ENCODE peak calls at places on chromosome 1, in nine cellular contexts. One of them, this sample, is unnamed.
A peak's percentile ranks its signal among the peaks of the same experiment; 100 is the strongest.

GRCh38 chr1:226447932-226448670 is 40.2 kb upstream of the PARP1 start:
- DNase-seq in K562: no peak
- DNase-seq in H9: no peak
- DNase-seq in fibroblast of lung: peak; percentile 66
- DNase-seq in lower lobe of right lung: no peak
- DNase-seq in epithelial cell of esophagus: peak; percentile 34
- DNase-seq in progenitor cell of endocrine pancreas: no peak
- DNase-seq in AG04450: no peak
- DNase-seq in activated B cell treated with CpG ODN at 0.5 μM for 24 hours: no peak
- DNase-seq in this sample: no peak

GRCh38 chr1:209646558-209646957 is 5.7 kb downstream of the LAMB3 start:
- DNase-seq in K562: no peak
- DNase-seq in H9: peak; percentile 59
- DNase-seq in fibroblast of lung: peak; percentile 73
- DNase-seq in lower lobe of right lung: no peak
- DNase-seq in epithelial cell of esophagus: peak; percentile 51
- DNase-seq in progenitor cell of endocrine pancreas: no peak
- DNase-seq in AG04450: no peak
- DNase-seq in activated B cell treated with CpG ODN at 0.5 μM for 24 hours: no peak
- DNase-seq in this sample: no peak

GRCh38 chr1:238380167-238380566 is 489.4 kb upstream of the ZP4 start:
- DNase-seq in K562: no peak
- DNase-seq in H9: no peak
- DNase-seq in fibroblast of lung: no peak
- DNase-seq in lower lobe of right lung: no peak
- DNase-seq in epithelial cell of esophagus: no peak
- DNase-seq in progenitor cell of endocrine pancreas: no peak
- DNase-seq in AG04450: no peak
- DNase-seq in activated B cell treated with CpG ODN at 0.5 μM for 24 hours: no peak
- DNase-seq in this sample: no peak

GRCh38 chr1:10280442-10281350 is 70.3 kb downstream of the KIF1B start:
- DNase-seq in K562: no peak
- DNase-seq in H9: no peak
- DNase-seq in fibroblast of lung: peak; percentile 56
- DNase-seq in lower lobe of right lung: no peak
- DNase-seq in epithelial cell of esophagus: no peak
- DNase-seq in progenitor cell of endocrine pancreas: no peak
- DNase-seq in AG04450: peak; percentile 7
- DNase-seq in activated B cell treated with CpG ODN at 0.5 μM for 24 hours: no peak
- DNase-seq in this sample: no peak

GRCh38 chr1:161333166-161333565 is 19.0 kb downstream of the SDHC start:
- DNase-seq in K562: no peak
- DNase-seq in H9: no peak
- DNase-seq in fibroblast of lung: no peak
- DNase-seq in lower lobe of right lung: no peak
- DNase-seq in epithelial cell of esophagus: no peak
- DNase-seq in progenitor cell of endocrine pancreas: no peak
- DNase-seq in AG04450: no peak
- DNase-seq in activated B cell treated with CpG ODN at 0.5 μM for 24 hours: no peak
- DNase-seq in this sample: no peak

GRCh38 chr1:18112611-18113010 is 5.0 kb downstream of the IGSF21 start:
- DNase-seq in K562: no peak
- DNase-seq in H9: no peak
- DNase-seq in fibroblast of lung: no peak
- DNase-seq in lower lobe of right lung: no peak
- DNase-seq in epithelial cell of esophagus: no peak
- DNase-seq in progenitor cell of endocrine pancreas: no peak
- DNase-seq in AG04450: no peak
- DNase-seq in activated B cell treated with CpG ODN at 0.5 μM for 24 hours: no peak
- DNase-seq in this sample: no peak

GRCh38 chr1:19438552-19439196 is 46.7 kb downstream of the CAPZB start:
- DNase-seq in K562: no peak
- DNase-seq in H9: no peak
- DNase-seq in fibroblast of lung: no peak
- DNase-seq in lower lobe of right lung: no peak
- DNase-seq in epithelial cell of esophagus: no peak
- DNase-seq in progenitor cell of endocrine pancreas: no peak
- DNase-seq in AG04450: no peak
- DNase-seq in activated B cell treated with CpG ODN at 0.5 μM for 24 hours: no peak
- DNase-seq in this sample: no peak

GRCh38 chr1:114137497-114137896 is 16.2 kb downstream of the SYT6 start:
- DNase-seq in K562: no peak
- DNase-seq in H9: no peak
- DNase-seq in fibroblast of lung: no peak
- DNase-seq in lower lobe of right lung: no peak
- DNase-seq in epithelial cell of esophagus: no peak
- DNase-seq in progenitor cell of endocrine pancreas: no peak
- DNase-seq in AG04450: no peak
- DNase-seq in activated B cell treated with CpG ODN at 0.5 μM for 24 hours: no peak
- DNase-seq in this sample: peak; percentile 36

GRCh38 chr1:32335951-32336867 is at the start of gene MARCKSL1:
- DNase-seq in K562: peak; percentile 92
- DNase-seq in H9: peak; percentile 84
- DNase-seq in fibroblast of lung: peak; percentile 63
- DNase-seq in lower lobe of right lung: peak; percentile 89
- DNase-seq in epithelial cell of esophagus: peak; percentile 68
- DNase-seq in progenitor cell of endocrine pancreas: peak; percentile 88
- DNase-seq in AG04450: no peak
- DNase-seq in activated B cell treated with CpG ODN at 0.5 μM for 24 hours: peak; percentile 90
- DNase-seq in this sample: peak; percentile 91

GRCh38 chr1:156898151-156898550 is 4.6 kb downstream of the PEAR1 start:
- DNase-seq in K562: no peak
- DNase-seq in H9: no peak
- DNase-seq in fibroblast of lung: peak; percentile 79
- DNase-seq in lower lobe of right lung: peak; percentile 63
- DNase-seq in epithelial cell of esophagus: peak; percentile 63
- DNase-seq in progenitor cell of endocrine pancreas: no peak
- DNase-seq in AG04450: peak; percentile 24
- DNase-seq in activated B cell treated with CpG ODN at 0.5 μM for 24 hours: no peak
- DNase-seq in this sample: no peak

GRCh38 chr1:64864018-64864945 is 102.1 kb downstream of the JAK1 start:
- DNase-seq in K562: peak; percentile 85
- DNase-seq in H9: no peak
- DNase-seq in fibroblast of lung: no peak
- DNase-seq in lower lobe of right lung: peak; percentile 81
- DNase-seq in epithelial cell of esophagus: peak; percentile 83
- DNase-seq in progenitor cell of endocrine pancreas: no peak
- DNase-seq in AG04450: no peak
- DNase-seq in activated B cell treated with CpG ODN at 0.5 μM for 24 hours: peak; percentile 58
- DNase-seq in this sample: no peak

GRCh38 chr1:48202030-48202752 is 20.3 kb upstream of the SLC5A9 start:
- DNase-seq in K562: peak; percentile 62
- DNase-seq in H9: peak; percentile 69
- DNase-seq in fibroblast of lung: peak; percentile 97
- DNase-seq in lower lobe of right lung: peak; percentile 74
- DNase-seq in epithelial cell of esophagus: peak; percentile 65
- DNase-seq in progenitor cell of endocrine pancreas: peak; percentile 66
- DNase-seq in AG04450: peak; percentile 53
- DNase-seq in activated B cell treated with CpG ODN at 0.5 μM for 24 hours: no peak
- DNase-seq in this sample: peak; percentile 79

GRCh38 chr1:7320661-7321060 is 450.4 kb upstream of the VAMP3 start:
- DNase-seq in K562: no peak
- DNase-seq in H9: peak; percentile 7
- DNase-seq in fibroblast of lung: no peak
- DNase-seq in lower lobe of right lung: no peak
- DNase-seq in epithelial cell of esophagus: no peak
- DNase-seq in progenitor cell of endocrine pancreas: no peak
- DNase-seq in AG04450: no peak
- DNase-seq in activated B cell treated with CpG ODN at 0.5 μM for 24 hours: no peak
- DNase-seq in this sample: no peak

GRCh38 chr1:16229976-16230740 is 6.8 kb downstream of the CPLANE2 start:
- DNase-seq in K562: no peak
- DNase-seq in H9: no peak
- DNase-seq in fibroblast of lung: no peak
- DNase-seq in lower lobe of right lung: peak; percentile 32
- DNase-seq in epithelial cell of esophagus: no peak
- DNase-seq in progenitor cell of endocrine pancreas: no peak
- DNase-seq in AG04450: no peak
- DNase-seq in activated B cell treated with CpG ODN at 0.5 μM for 24 hours: no peak
- DNase-seq in this sample: no peak

GRCh38 chr1:7482772-7483495 is 288.2 kb upstream of the VAMP3 start:
- DNase-seq in K562: no peak
- DNase-seq in H9: no peak
- DNase-seq in fibroblast of lung: no peak
- DNase-seq in lower lobe of right lung: no peak
- DNase-seq in epithelial cell of esophagus: no peak
- DNase-seq in progenitor cell of endocrine pancreas: no peak
- DNase-seq in AG04450: no peak
- DNase-seq in activated B cell treated with CpG ODN at 0.5 μM for 24 hours: no peak
- DNase-seq in this sample: no peak

DNA sequence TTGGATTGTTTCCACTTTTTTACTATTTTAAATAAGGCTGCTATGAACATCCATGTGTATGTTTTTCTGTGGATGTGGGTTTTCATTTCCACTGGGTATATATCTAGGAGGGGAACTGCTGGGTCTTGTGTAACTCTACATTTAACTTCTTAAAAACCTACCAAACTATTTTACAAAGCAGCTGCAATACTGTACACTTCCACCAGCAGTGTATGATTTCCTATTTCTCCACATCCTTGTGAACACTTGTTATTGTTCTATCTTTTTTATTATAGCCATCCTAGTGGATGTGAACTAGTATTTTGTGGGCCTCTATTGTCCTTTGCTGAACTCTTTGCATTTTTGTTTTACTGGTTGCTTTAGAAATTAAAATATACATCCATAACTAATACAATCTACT is 33.4 kb downstream of the DIPK1A start:
- DNase-seq in K562: no peak
- DNase-seq in H9: no peak
- DNase-seq in fibroblast of lung: no peak
- DNase-seq in lower lobe of right lung: no peak
- DNase-seq in epithelial cell of esophagus: no peak
- DNase-seq in progenitor cell of endocrine pancreas: no peak
- DNase-seq in AG04450: no peak
- DNase-seq in activated B cell treated with CpG ODN at 0.5 μM for 24 hours: no peak
- DNase-seq in this sample: no peak
- TF ChIP-seq CTCF in K562: no peak
- TF ChIP-seq CTCF in H9: no peak
- TF ChIP-seq CTCF in fibroblast of lung: no peak
- TF ChIP-seq CTCF in lower lobe of right lung: no peak
- TF ChIP-seq CTCF in epithelial cell of esophagus: no peak
- TF ChIP-seq CTCF in progenitor cell of endocrine pancreas: no peak
- TF ChIP-seq CTCF in AG04450: no peak
- TF ChIP-seq CTCF in activated B cell treated with CpG ODN at 0.5 μM for 24 hours: no peak
- TF ChIP-seq CTCF in this sample: peak; percentile 43

GRCh38 chr1:203148127-203148526 is 20.6 kb downstream of the ADORA1 start:
- DNase-seq in K562: peak; percentile 45
- DNase-seq in H9: peak; percentile 63
- DNase-seq in fibroblast of lung: no peak
- DNase-seq in lower lobe of right lung: peak; percentile 11
- DNase-seq in epithelial cell of esophagus: peak; percentile 32
- DNase-seq in progenitor cell of endocrine pancreas: no peak
- DNase-seq in AG04450: no peak
- DNase-seq in activated B cell treated with CpG ODN at 0.5 μM for 24 hours: no peak
- DNase-seq in this sample: no peak
- TF ChIP-seq CTCF in K562: peak; percentile 45
- TF ChIP-seq CTCF in H9: peak; percentile 61
- TF ChIP-seq CTCF in fibroblast of lung: no peak
- TF ChIP-seq CTCF in lower lobe of right lung: no peak
- TF ChIP-seq CTCF in epithelial cell of esophagus: peak; percentile 47
- TF ChIP-seq CTCF in progenitor cell of endocrine pancreas: peak; percentile 44
- TF ChIP-seq CTCF in AG04450: no peak
- TF ChIP-seq CTCF in activated B cell treated with CpG ODN at 0.5 μM for 24 hours: no peak
- TF ChIP-seq CTCF in this sample: peak; percentile 60

GRCh38 chr1:168320805-168321577 is 40.3 kb downstream of the TBX19 start:
- DNase-seq in K562: peak; percentile 73
- DNase-seq in H9: no peak
- DNase-seq in fibroblast of lung: peak; percentile 90
- DNase-seq in lower lobe of right lung: no peak
- DNase-seq in epithelial cell of esophagus: peak; percentile 91
- DNase-seq in progenitor cell of endocrine pancreas: no peak
- DNase-seq in AG04450: peak; percentile 74
- DNase-seq in activated B cell treated with CpG ODN at 0.5 μM for 24 hours: no peak
- DNase-seq in this sample: no peak

GRCh38 chr1:168324745-168325425 is 44.2 kb downstream of the TBX19 start:
- DNase-seq in K562: no peak
- DNase-seq in H9: no peak
- DNase-seq in fibroblast of lung: no peak
- DNase-seq in lower lobe of right lung: no peak
- DNase-seq in epithelial cell of esophagus: no peak
- DNase-seq in progenitor cell of endocrine pancreas: no peak
- DNase-seq in AG04450: no peak
- DNase-seq in activated B cell treated with CpG ODN at 0.5 μM for 24 hours: no peak
- DNase-seq in this sample: no peak

GRCh38 chr1:168319691-168320090 is 39.0 kb downstream of the TBX19 start:
- DNase-seq in K562: no peak
- DNase-seq in H9: peak; percentile 59
- DNase-seq in fibroblast of lung: no peak
- DNase-seq in lower lobe of right lung: no peak
- DNase-seq in epithelial cell of esophagus: no peak
- DNase-seq in progenitor cell of endocrine pancreas: no peak
- DNase-seq in AG04450: no peak
- DNase-seq in activated B cell treated with CpG ODN at 0.5 μM for 24 hours: no peak
- DNase-seq in this sample: no peak

GRCh38 chr1:168320149-168320548 is 39.5 kb downstream of the TBX19 start:
- DNase-seq in K562: no peak
- DNase-seq in H9: no peak
- DNase-seq in fibroblast of lung: no peak
- DNase-seq in lower lobe of right lung: no peak
- DNase-seq in epithelial cell of esophagus: no peak
- DNase-seq in progenitor cell of endocrine pancreas: no peak
- DNase-seq in AG04450: no peak
- DNase-seq in activated B cell treated with CpG ODN at 0.5 μM for 24 hours: no peak
- DNase-seq in this sample: no peak

GRCh38 chr1:168321945-168322344 is 41.3 kb downstream of the TBX19 start:
- DNase-seq in K562: peak; percentile 46
- DNase-seq in H9: no peak
- DNase-seq in fibroblast of lung: peak; percentile 21
- DNase-seq in lower lobe of right lung: no peak
- DNase-seq in epithelial cell of esophagus: peak; percentile 70
- DNase-seq in progenitor cell of endocrine pancreas: no peak
- DNase-seq in AG04450: no peak
- DNase-seq in activated B cell treated with CpG ODN at 0.5 μM for 24 hours: no peak
- DNase-seq in this sample: no peak
- TF ChIP-seq CTCF in K562: peak; percentile 42
- TF ChIP-seq CTCF in H9: peak; percentile 28
- TF ChIP-seq CTCF in fibroblast of lung: peak; percentile 28
- TF ChIP-seq CTCF in lower lobe of right lung: no peak
- TF ChIP-seq CTCF in epithelial cell of esophagus: peak; percentile 55
- TF ChIP-seq CTCF in progenitor cell of endocrine pancreas: no peak
- TF ChIP-seq CTCF in AG04450: peak; percentile 30
- TF ChIP-seq CTCF in activated B cell treated with CpG ODN at 0.5 μM for 24 hours: no peak
- TF ChIP-seq CTCF in this sample: no peak

DNA sequence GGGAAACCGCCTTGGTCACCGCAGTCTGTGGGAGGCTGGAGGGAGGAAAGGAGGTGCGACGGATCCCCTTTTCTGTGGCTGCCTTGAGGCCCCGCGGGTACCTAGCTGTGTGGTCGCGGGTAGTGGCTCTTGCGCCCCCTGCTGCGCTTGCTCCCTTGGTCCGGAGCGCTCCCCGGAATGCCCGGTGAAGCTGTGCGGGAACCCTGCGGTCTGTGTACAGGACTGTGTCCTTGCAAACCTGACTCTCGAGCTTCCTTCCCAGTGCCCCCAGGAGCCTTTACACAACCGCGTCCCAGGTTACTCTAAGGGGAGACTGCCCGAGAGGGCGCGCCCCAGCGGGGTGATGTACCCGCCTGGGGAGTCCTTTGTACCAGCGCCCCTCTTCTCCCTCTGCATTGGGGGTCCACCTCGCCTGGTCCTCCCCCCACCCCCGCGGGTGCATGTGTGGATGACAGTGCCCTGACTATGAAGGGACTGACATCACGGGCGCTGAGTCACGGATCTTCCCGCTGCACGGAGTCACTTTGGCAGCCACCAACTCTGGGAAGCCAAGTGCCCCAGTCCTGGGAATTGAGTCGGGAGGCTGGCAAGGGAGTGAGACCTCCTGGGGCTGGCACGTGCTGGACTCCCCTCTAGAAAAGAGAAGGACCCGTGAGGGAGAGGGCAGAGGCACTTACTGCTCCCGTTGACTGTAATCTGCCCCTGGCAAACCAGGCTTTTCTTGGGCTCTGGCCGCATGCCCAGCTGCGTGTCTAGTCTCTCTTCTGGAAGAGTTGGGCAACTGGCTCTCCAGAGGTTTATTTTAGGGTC is 824 bp downstream of the IL6R start:
- DNase-seq in K562: peak; percentile 32
- DNase-seq in H9: no peak
- DNase-seq in fibroblast of lung: peak; percentile 54
- DNase-seq in lower lobe of right lung: peak; percentile 79
- DNase-seq in epithelial cell of esophagus: peak; percentile 79
- DNase-seq in progenitor cell of endocrine pancreas: peak; percentile 41
- DNase-seq in AG04450: no peak
- DNase-seq in activated B cell treated with CpG ODN at 0.5 μM for 24 hours: peak; percentile 50
- DNase-seq in this sample: no peak
- TF ChIP-seq CTCF in K562: peak; percentile 28
- TF ChIP-seq CTCF in H9: no peak
- TF ChIP-seq CTCF in fibroblast of lung: peak; percentile 18
- TF ChIP-seq CTCF in lower lobe of right lung: peak; percentile 50
- TF ChIP-seq CTCF in epithelial cell of esophagus: peak; percentile 35
- TF ChIP-seq CTCF in progenitor cell of endocrine pancreas: peak; percentile 62
- TF ChIP-seq CTCF in AG04450: peak; percentile 65
- TF ChIP-seq CTCF in activated B cell treated with CpG ODN at 0.5 μM for 24 hours: no peak
- TF ChIP-seq CTCF in this sample: peak; percentile 52

This sample was measured in type B pancreatic cell.